ENCODE peak calls at places on chromosomes 13 and 19, in seven cellular contexts. N, E, P, Z, D, G and S are unnamed samples.
A peak's percentile ranks its signal among the peaks of the same experiment; 100 is the strongest.

GRCh38 chr19:52535831-52536800 is 8.6 kb downstream of the ZNF808 start:
- DNase-seq in P (peak; percentile 97), D (peak; percentile 92), G (no peak), N (no peak), Z (peak; percentile 96), E (peak; percentile 94), S (peak; percentile 96)

GRCh38 chr19:42023121-42023942 is 29.3 kb upstream of the ATP1A3 start:
- DNase-seq in E (peak; percentile 70), G (peak; percentile 14), P (peak; percentile 78), Z (peak; percentile 70), D (peak; percentile 84), N (peak; percentile 18), S (peak; percentile 34)

GRCh38 chr13:70249332-70250064 is 141.2 kb upstream of the KLHL1 start:
- DNase-seq in Z (peak; percentile 83), G (no peak), N (peak; percentile 23), P (peak; percentile 54), E (no peak), D (no peak), S (no peak)

GRCh38 chr13:73136776-73137175 is 78.0 kb downstream of the KLF5 start:
- DNase-seq in Z (no peak), D (no peak), E (peak; percentile 36), N (no peak), P (no peak), G (no peak), S (no peak)

GRCh38 chr19:8021374-8021773 is 15.9 kb upstream of the ELAVL1 start:
- DNase-seq in P (no peak), E (no peak), N (no peak), D (no peak), G (no peak), Z (no peak), S (no peak)

GRCh38 chr13:51862965-51863364 is 1.2 kb downstream of the CCDC70 start:
- DNase-seq in Z (no peak), D (no peak), N (no peak), P (no peak), G (no peak), E (no peak), S (peak; percentile 50)

GRCh38 chr19:52961981-52962380 is 700 bp downstream of the ZNF816 start:
- DNase-seq in E (peak; percentile 42), D (no peak), G (no peak), N (no peak), Z (no peak), P (no peak), S (no peak)

GRCh38 chr13:25494708-25495411 is 123.1 kb downstream of the ATP8A2 start:
- DNase-seq in G (no peak), P (no peak), D (no peak), N (no peak), Z (no peak), E (no peak), S (no peak)

GRCh38 chr13:40406405-40407138 is 259.9 kb downstream of the FOXO1 start:
- DNase-seq in P (no peak), D (no peak), Z (no peak), G (no peak), E (peak; percentile 75), N (no peak), S (no peak)

GRCh38 chr13:107025991-107026390 is 458.1 kb upstream of the ARGLU1 start:
- DNase-seq in Z (peak; percentile 13), N (peak; percentile 42), E (no peak), D (no peak), G (no peak), P (no peak), S (no peak)

GRCh38 chr13:67353891-67354459 is 123.8 kb upstream of the PCDH9 start:
- DNase-seq in P (no peak), Z (no peak), D (no peak), G (no peak), E (no peak), N (no peak), S (no peak)

GRCh38 chr19:790971-791604 is 6.2 kb upstream of the PTBP1 start:
- DNase-seq in N (no peak), G (no peak), P (no peak), D (no peak), E (no peak), Z (no peak), S (no peak)

GRCh38 chr19:19443902-19444693 is 38.6 kb downstream of the GATAD2A start:
- DNase-seq in E (no peak), G (no peak), P (no peak), Z (no peak), N (no peak), D (no peak), S (no peak)

GRCh38 chr19:19445911-19446361 is 40.5 kb downstream of the GATAD2A start:
- DNase-seq in Z (no peak), P (no peak), G (no peak), E (peak; percentile 57), D (no peak), N (no peak), S (no peak)

GRCh38 chr19:19445288-19445687 is 39.8 kb downstream of the GATAD2A start:
- DNase-seq in Z (no peak), P (no peak), D (no peak), G (no peak), N (no peak), E (no peak), S (no peak)

GRCh38 chr19:19443283-19443682 is 37.8 kb downstream of the GATAD2A start:
- DNase-seq in D (no peak), P (no peak), Z (no peak), G (no peak), E (no peak), N (no peak), S (no peak)

DNA sequence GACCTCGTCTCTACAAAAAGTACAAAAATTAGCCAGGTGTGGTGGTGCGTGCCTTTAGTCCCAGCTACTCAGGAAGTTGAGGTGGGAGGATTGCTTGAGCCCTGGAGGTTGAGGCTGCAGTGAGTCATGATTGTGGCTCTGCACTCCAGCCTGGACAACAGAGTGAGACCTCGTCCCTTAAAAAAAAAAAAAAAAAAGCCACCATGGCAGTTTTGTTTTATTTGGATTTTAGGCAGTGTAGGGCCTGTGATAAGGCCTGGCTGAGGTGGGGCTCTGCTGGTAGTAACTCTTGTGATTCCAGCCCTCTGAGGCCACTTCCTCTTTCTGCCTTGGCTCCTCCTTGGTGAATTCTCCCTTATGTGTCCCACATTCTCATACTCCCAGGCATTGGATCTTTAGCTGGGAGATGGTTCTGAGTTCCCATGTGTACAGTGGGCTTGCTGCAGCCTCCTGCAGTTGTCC is 39.2 kb downstream of the GATAD2A start:
- DNase-seq in P (no peak), D (no peak), E (peak; percentile 60), Z (peak; percentile 36), G (no peak), N (no peak), S (no peak)
- H3K79me2 ChIP-seq in P (peaks cover 100% of the 10 kb centered on the region), D (peaks cover 45% of the 10 kb centered on the region), E (peaks cover 100% of the 10 kb centered on the region), Z (peaks cover 86% of the 10 kb centered on the region), G (peaks cover 93% of the 10 kb centered on the region), N (peaks cover 81% of the 10 kb centered on the region), S (peaks cover 99% of the 10 kb centered on the region)

GRCh38 chr19:58516964-58517833 is 2.4 kb downstream of the ZBTB45 start:
- DNase-seq in E (no peak), D (no peak), Z (no peak), P (peak; percentile 33), G (no peak), N (no peak), S (no peak)

GRCh38 chr19:58519087-58519354 is 589 bp downstream of the ZBTB45 start:
- DNase-seq in Z (peak; percentile 89), P (peak; percentile 92), E (peak; percentile 91), G (peak; percentile 49), D (peak; percentile 82), N (peak; percentile 59), S (peak; percentile 79)

GRCh38 chr19:58519355-58520256 is at the start of gene ZBTB45:
- DNase-seq in P (peak; percentile 97), N (peak; percentile 92), D (peak; percentile 96), G (peak; percentile 95), E (peak; percentile 98), Z (peak; percentile 98), S (peak; percentile 96)

GRCh38 chr19:58520257-58520599 is 618 bp upstream of the ZBTB45 start:
- DNase-seq in D (no peak), N (no peak), E (no peak), G (no peak), Z (no peak), P (no peak), S (no peak)

DNA sequence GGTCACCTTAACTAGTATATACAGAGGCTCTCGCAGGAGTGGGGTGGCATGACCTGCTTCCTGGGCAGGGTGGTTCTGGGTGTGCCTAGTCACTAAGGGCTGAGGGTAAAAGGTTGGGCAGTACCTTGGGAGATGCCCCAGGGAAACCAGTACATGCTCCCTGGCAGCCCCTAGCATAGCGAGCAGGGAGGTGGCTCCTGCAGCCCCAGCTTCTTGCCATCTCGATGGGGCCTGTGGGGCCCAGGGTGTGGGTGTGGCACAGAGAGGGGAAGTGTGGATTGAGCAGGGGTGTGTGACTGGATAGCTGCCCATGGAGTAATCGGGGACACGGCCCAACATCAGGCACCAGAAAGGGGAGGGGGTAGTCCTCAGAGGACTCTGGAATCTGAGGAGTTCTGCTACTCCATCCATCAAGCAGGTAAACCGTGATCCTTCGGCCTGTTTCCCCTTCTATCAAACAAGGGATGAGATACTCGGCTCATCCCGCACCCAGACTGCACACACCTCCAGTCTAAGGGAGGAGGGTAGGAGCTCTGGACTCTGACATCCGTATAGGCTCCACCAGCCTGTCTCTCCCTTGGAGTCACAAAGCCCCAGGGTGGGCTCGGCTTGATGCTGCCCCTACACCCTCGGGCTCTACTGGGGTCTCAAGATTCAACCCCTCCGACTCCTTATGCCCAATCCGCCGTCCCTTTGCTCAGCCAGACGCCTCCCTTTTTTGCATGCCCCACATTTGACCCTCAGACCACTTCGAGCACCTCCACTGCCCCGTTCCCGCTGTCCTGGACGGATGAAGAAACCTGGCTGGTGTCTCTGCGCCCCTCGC is 1.1 kb downstream of the ZBTB45 start:
- DNase-seq in P (no peak), G (no peak), E (peak; percentile 30), Z (no peak), D (no peak), N (no peak), S (peak; percentile 36)
- H3K4me1 ChIP-seq in P (peaks cover 36% of the 10 kb centered on the region), G (peaks cover 5% of the 10 kb centered on the region), E (peaks cover 12% of the 10 kb centered on the region), Z (peaks cover 11% of the 10 kb centered on the region), D (peaks cover 18% of the 10 kb centered on the region), N (peaks cover 10% of the 10 kb centered on the region), S (peaks cover 59% of the 10 kb centered on the region)

DNA sequence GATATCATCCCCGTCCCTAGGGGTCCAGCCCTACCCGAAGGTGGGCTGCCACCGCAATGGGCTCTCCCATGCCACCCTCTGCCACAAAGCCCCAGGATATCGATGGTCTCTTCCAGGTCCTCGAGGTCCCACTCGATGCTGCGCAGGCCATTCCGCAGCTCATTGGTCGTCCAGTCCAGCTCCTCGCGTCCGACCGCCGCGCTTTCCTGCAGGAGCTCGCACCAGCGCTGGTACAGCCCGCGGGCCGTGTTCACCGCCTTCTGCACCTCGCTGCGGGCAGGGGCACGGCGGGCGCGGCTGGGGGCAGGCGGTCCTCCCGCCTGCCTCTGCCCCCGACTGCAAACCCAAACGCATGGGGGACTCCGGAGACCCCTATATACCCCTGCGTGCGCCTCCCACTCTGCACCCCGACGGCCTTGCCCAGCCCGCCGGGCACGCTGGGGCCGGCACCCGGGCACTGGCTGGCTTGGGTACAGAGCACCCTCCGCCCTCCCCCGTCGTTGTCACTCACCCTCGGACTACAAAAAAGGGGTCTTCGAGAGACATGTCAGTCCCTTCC is 468 bp downstream of the STX10 start:
- DNase-seq in P (peak; percentile 76), N (peak; percentile 39), D (peak; percentile 72), E (peak; percentile 85), G (peak; percentile 49), Z (no peak), S (peak; percentile 43)
- H3K79me2 ChIP-seq in P (peaks cover 43% of the 10 kb centered on the region), N (peaks cover 65% of the 10 kb centered on the region), D (peaks cover 17% of the 10 kb centered on the region), E (peaks cover 61% of the 10 kb centered on the region), G (peaks cover 3% of the 10 kb centered on the region), Z (peaks cover 27% of the 10 kb centered on the region), S (peaks cover 33% of the 10 kb centered on the region)

DNA sequence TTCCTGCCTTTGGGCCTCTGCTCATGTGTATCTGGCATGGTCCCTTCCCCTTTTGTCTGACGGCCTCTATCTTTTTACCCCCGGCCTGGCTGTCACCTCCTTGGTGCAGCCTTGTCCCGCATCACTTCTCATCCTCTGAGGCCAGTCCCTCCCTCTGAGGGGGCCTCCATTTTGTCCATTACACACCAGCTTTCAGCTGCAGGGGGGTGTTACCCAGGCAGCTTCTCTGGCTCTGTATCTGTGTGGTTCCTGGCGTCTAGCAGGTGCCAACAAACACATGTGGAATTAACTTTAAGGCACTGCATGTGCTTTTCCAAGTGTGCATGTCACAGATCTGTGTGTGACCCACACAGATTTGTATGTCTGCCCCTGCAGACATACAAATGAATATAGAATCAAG is 52.4 kb downstream of the LYL1 start:
- DNase-seq in Z (no peak), D (no peak), E (peak; percentile 38), N (no peak), G (no peak), P (no peak), S (no peak)
- H3K4me1 ChIP-seq in Z (peaks cover 1% of the 10 kb centered on the region), D (peaks cover 23% of the 10 kb centered on the region), E (peaks cover 61% of the 10 kb centered on the region), N (peaks cover 41% of the 10 kb centered on the region), G (peaks cover 7% of the 10 kb centered on the region), P (peaks cover 28% of the 10 kb centered on the region), S (peaks cover 16% of the 10 kb centered on the region)